ENCODE peak calls at places on chromosomes 1 and 21, in six cellular contexts. One of them, this sample, is unnamed.

GRCh38 chr1:14217384-14217783 is 381.1 kb upstream of the KAZN start:
- DNase-seq in cardiac muscle cell: no peak
- DNase-seq in naive thymus-derived CD4-positive, alpha-beta T cell: no peak
- DNase-seq in stomach: no peak
- DNase-seq in fibroblast of villous mesenchyme: no peak
- DNase-seq in right lobe of liver: no peak
- DNase-seq in this sample: no peak

GRCh38 chr1:157045251-157046218 is at the start of gene ARHGEF11:
- DNase-seq in cardiac muscle cell: peak; percentile 95
- DNase-seq in naive thymus-derived CD4-positive, alpha-beta T cell: peak; percentile 60
- DNase-seq in stomach: peak; percentile 93
- DNase-seq in fibroblast of villous mesenchyme: peak; percentile 89
- DNase-seq in right lobe of liver: peak; percentile 94
- DNase-seq in this sample: peak; percentile 61

GRCh38 chr1:218463194-218464156 is 118.3 kb downstream of the TGFB2 start:
- DNase-seq in cardiac muscle cell: no peak
- DNase-seq in naive thymus-derived CD4-positive, alpha-beta T cell: no peak
- DNase-seq in stomach: no peak
- DNase-seq in fibroblast of villous mesenchyme: peak; percentile 81
- DNase-seq in right lobe of liver: peak; percentile 66
- DNase-seq in this sample: no peak

GRCh38 chr1:30968220-30968971 is 59.8 kb upstream of the SDC3 start:
- DNase-seq in cardiac muscle cell: no peak
- DNase-seq in naive thymus-derived CD4-positive, alpha-beta T cell: no peak
- DNase-seq in stomach: no peak
- DNase-seq in fibroblast of villous mesenchyme: no peak
- DNase-seq in right lobe of liver: no peak
- DNase-seq in this sample: no peak

GRCh38 chr1:241591317-241591716 is 48.9 kb downstream of the CHML start:
- DNase-seq in cardiac muscle cell: no peak
- DNase-seq in naive thymus-derived CD4-positive, alpha-beta T cell: no peak
- DNase-seq in stomach: no peak
- DNase-seq in fibroblast of villous mesenchyme: peak; percentile 70
- DNase-seq in right lobe of liver: no peak
- DNase-seq in this sample: no peak

GRCh38 chr21:32427958-32428623 is 15.6 kb downstream of the EVA1C start:
- DNase-seq in cardiac muscle cell: no peak
- DNase-seq in naive thymus-derived CD4-positive, alpha-beta T cell: no peak
- DNase-seq in stomach: no peak
- DNase-seq in fibroblast of villous mesenchyme: peak; percentile 61
- DNase-seq in right lobe of liver: no peak
- DNase-seq in this sample: no peak

GRCh38 chr21:37878946-37879660 is 37.2 kb downstream of the KCNJ6 start:
- DNase-seq in cardiac muscle cell: no peak
- DNase-seq in naive thymus-derived CD4-positive, alpha-beta T cell: no peak
- DNase-seq in stomach: no peak
- DNase-seq in fibroblast of villous mesenchyme: peak; percentile 69
- DNase-seq in right lobe of liver: no peak
- DNase-seq in this sample: no peak

GRCh38 chr1:197151185-197151584 is 4.7 kb upstream of the ASPM start:
- DNase-seq in cardiac muscle cell: no peak
- DNase-seq in naive thymus-derived CD4-positive, alpha-beta T cell: no peak
- DNase-seq in stomach: no peak
- DNase-seq in fibroblast of villous mesenchyme: no peak
- DNase-seq in right lobe of liver: no peak
- DNase-seq in this sample: no peak

GRCh38 chr1:6426321-6426971 is 1.9 kb downstream of the ESPN start:
- DNase-seq in cardiac muscle cell: no peak
- DNase-seq in naive thymus-derived CD4-positive, alpha-beta T cell: no peak
- DNase-seq in stomach: no peak
- DNase-seq in fibroblast of villous mesenchyme: no peak
- DNase-seq in right lobe of liver: no peak
- DNase-seq in this sample: no peak

GRCh38 chr1:155182052-155182550 is 8.5 kb downstream of the TRIM46 start:
- DNase-seq in cardiac muscle cell: no peak
- DNase-seq in naive thymus-derived CD4-positive, alpha-beta T cell: no peak
- DNase-seq in stomach: no peak
- DNase-seq in fibroblast of villous mesenchyme: no peak
- DNase-seq in right lobe of liver: no peak
- DNase-seq in this sample: no peak

GRCh38 chr1:5966543-5967205 is 25.6 kb downstream of the NPHP4 start:
- DNase-seq in cardiac muscle cell: no peak
- DNase-seq in naive thymus-derived CD4-positive, alpha-beta T cell: no peak
- DNase-seq in stomach: no peak
- DNase-seq in fibroblast of villous mesenchyme: no peak
- DNase-seq in right lobe of liver: no peak
- DNase-seq in this sample: no peak

GRCh38 chr1:73044241-73044640 is 761.9 kb upstream of the NEGR1 start:
- DNase-seq in cardiac muscle cell: no peak
- DNase-seq in naive thymus-derived CD4-positive, alpha-beta T cell: no peak
- DNase-seq in stomach: no peak
- DNase-seq in fibroblast of villous mesenchyme: no peak
- DNase-seq in right lobe of liver: no peak
- DNase-seq in this sample: peak; percentile 41

GRCh38 chr21:45874716-45875415 is 106.7 kb upstream of the COL6A1 start:
- DNase-seq in cardiac muscle cell: no peak
- DNase-seq in naive thymus-derived CD4-positive, alpha-beta T cell: no peak
- DNase-seq in stomach: peak; percentile 50
- DNase-seq in fibroblast of villous mesenchyme: peak; percentile 99
- DNase-seq in right lobe of liver: peak; percentile 13
- DNase-seq in this sample: peak; percentile 98

GRCh38 chr1:152026895-152027294 is 9.9 kb downstream of the S100A11 start:
- DNase-seq in cardiac muscle cell: no peak
- DNase-seq in naive thymus-derived CD4-positive, alpha-beta T cell: no peak
- DNase-seq in stomach: no peak
- DNase-seq in fibroblast of villous mesenchyme: peak; percentile 38
- DNase-seq in right lobe of liver: no peak
- DNase-seq in this sample: no peak

GRCh38 chr21:34576043-34576466 is 38.9 kb downstream of the RCAN1 start:
- DNase-seq in cardiac muscle cell: no peak
- DNase-seq in naive thymus-derived CD4-positive, alpha-beta T cell: no peak
- DNase-seq in stomach: no peak
- DNase-seq in fibroblast of villous mesenchyme: peak; percentile 47
- DNase-seq in right lobe of liver: no peak
- DNase-seq in this sample: no peak

GRCh38 chr1:167095368-167095767 is 1.5 kb downstream of the STYXL2 start:
- DNase-seq in cardiac muscle cell: no peak
- DNase-seq in naive thymus-derived CD4-positive, alpha-beta T cell: no peak
- DNase-seq in stomach: no peak
- DNase-seq in fibroblast of villous mesenchyme: peak; percentile 33
- DNase-seq in right lobe of liver: no peak
- DNase-seq in this sample: peak; percentile 12

GRCh38 chr1:224116131-224116530 is 2.2 kb downstream of the FBXO28 start:
- DNase-seq in cardiac muscle cell: peak; percentile 49
- DNase-seq in naive thymus-derived CD4-positive, alpha-beta T cell: no peak
- DNase-seq in stomach: no peak
- DNase-seq in fibroblast of villous mesenchyme: peak; percentile 69
- DNase-seq in right lobe of liver: no peak
- DNase-seq in this sample: peak; percentile 17

GRCh38 chr1:222310830-222311229 is 237.1 kb downstream of the HHIPL2 start:
- DNase-seq in cardiac muscle cell: no peak
- DNase-seq in naive thymus-derived CD4-positive, alpha-beta T cell: no peak
- DNase-seq in stomach: no peak
- DNase-seq in fibroblast of villous mesenchyme: peak; percentile 7
- DNase-seq in right lobe of liver: peak; percentile 30
- DNase-seq in this sample: no peak

GRCh38 chr1:24572301-24572700 is 16.4 kb downstream of the NCMAP start:
- DNase-seq in cardiac muscle cell: no peak
- DNase-seq in naive thymus-derived CD4-positive, alpha-beta T cell: no peak
- DNase-seq in stomach: peak; percentile 54
- DNase-seq in fibroblast of villous mesenchyme: no peak
- DNase-seq in right lobe of liver: no peak
- DNase-seq in this sample: no peak

GRCh38 chr1:67371043-67371442 is 59.2 kb downstream of the SERBP1 start:
- DNase-seq in cardiac muscle cell: no peak
- DNase-seq in naive thymus-derived CD4-positive, alpha-beta T cell: no peak
- DNase-seq in stomach: no peak
- DNase-seq in fibroblast of villous mesenchyme: no peak
- DNase-seq in right lobe of liver: no peak
- DNase-seq in this sample: no peak

GRCh38 chr1:198903203-198903602 is 264.4 kb downstream of the PTPRC start:
- DNase-seq in cardiac muscle cell: peak; percentile 15
- DNase-seq in naive thymus-derived CD4-positive, alpha-beta T cell: no peak
- DNase-seq in stomach: no peak
- DNase-seq in fibroblast of villous mesenchyme: no peak
- DNase-seq in right lobe of liver: no peak
- DNase-seq in this sample: no peak

GRCh38 chr1:100866041-100866900 is 28.4 kb downstream of the EXTL2 start:
- DNase-seq in cardiac muscle cell: peak; percentile 49
- DNase-seq in naive thymus-derived CD4-positive, alpha-beta T cell: no peak
- DNase-seq in stomach: no peak
- DNase-seq in fibroblast of villous mesenchyme: peak; percentile 68
- DNase-seq in right lobe of liver: no peak
- DNase-seq in this sample: no peak

GRCh38 chr1:101332622-101333021 is 95.8 kb downstream of the S1PR1 start:
- DNase-seq in cardiac muscle cell: no peak
- DNase-seq in naive thymus-derived CD4-positive, alpha-beta T cell: no peak
- DNase-seq in stomach: no peak
- DNase-seq in fibroblast of villous mesenchyme: no peak
- DNase-seq in right lobe of liver: no peak
- DNase-seq in this sample: no peak

GRCh38 chr1:182147136-182147815 is 85.8 kb upstream of the ZNF648 start:
- DNase-seq in cardiac muscle cell: no peak
- DNase-seq in naive thymus-derived CD4-positive, alpha-beta T cell: no peak
- DNase-seq in stomach: peak; percentile 37
- DNase-seq in fibroblast of villous mesenchyme: peak; percentile 34
- DNase-seq in right lobe of liver: no peak
- DNase-seq in this sample: no peak

GRCh38 chr1:17620448-17620847 is 81.0 kb downstream of the ARHGEF10L start:
- DNase-seq in cardiac muscle cell: no peak
- DNase-seq in naive thymus-derived CD4-positive, alpha-beta T cell: no peak
- DNase-seq in stomach: no peak
- DNase-seq in fibroblast of villous mesenchyme: no peak
- DNase-seq in right lobe of liver: no peak
- DNase-seq in this sample: no peak
- H3K4me3 ChIP-seq in cardiac muscle cell: no peak overlapping the region
- H3K4me3 ChIP-seq in naive thymus-derived CD4-positive, alpha-beta T cell: no peak overlapping the region
- H3K4me3 ChIP-seq in stomach: no peak overlapping the region
- H3K4me3 ChIP-seq in fibroblast of villous mesenchyme: no peak overlapping the region
- H3K4me3 ChIP-seq in right lobe of liver: no peak overlapping the region
- H3K4me3 ChIP-seq in this sample: no peak overlapping the region

DNA sequence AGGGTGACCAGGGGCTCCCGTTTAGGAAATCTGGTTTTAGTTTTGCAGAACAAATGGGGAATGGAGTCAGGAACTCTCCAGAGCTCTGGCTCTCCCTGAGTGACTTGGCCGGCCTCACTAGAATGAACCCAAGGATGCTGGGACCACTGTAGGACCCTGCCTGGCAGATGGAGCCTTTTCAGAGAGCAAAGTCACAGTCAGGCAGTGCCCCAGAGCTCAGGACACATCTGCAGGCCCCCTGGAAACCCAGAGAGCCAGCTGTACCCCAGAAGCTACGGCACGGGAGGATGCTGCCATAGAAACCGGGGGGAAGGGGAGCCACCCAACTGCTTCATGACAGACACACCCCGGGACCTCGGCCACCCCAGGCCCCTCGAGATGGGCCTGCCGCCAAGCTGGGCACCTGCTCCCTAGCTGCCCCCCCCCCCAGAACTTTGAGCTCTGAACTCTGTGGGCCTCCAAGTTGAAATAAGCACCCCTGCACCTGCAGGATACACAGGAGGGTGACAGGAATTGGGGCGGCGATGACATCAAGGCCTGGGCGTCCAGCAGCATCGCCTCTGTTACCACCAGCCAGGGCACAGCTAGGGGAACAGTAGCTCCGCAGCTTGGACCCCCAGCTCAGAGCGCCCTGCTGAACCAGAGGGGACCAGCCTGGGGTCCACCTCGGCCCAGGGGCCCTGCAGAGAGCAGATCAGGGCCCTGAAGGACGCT is 91.8 kb upstream of the VAMP3 start:
- DNase-seq in cardiac muscle cell: no peak
- DNase-seq in naive thymus-derived CD4-positive, alpha-beta T cell: no peak
- DNase-seq in stomach: no peak
- DNase-seq in fibroblast of villous mesenchyme: no peak
- DNase-seq in right lobe of liver: peak; percentile 10
- DNase-seq in this sample: no peak
- H3K4me3 ChIP-seq in cardiac muscle cell: peak overlapping the region; percentile 52
- H3K4me3 ChIP-seq in naive thymus-derived CD4-positive, alpha-beta T cell: no peak overlapping the region
- H3K4me3 ChIP-seq in stomach: peak overlapping the region; percentile 71
- H3K4me3 ChIP-seq in fibroblast of villous mesenchyme: no peak overlapping the region
- H3K4me3 ChIP-seq in right lobe of liver: no peak overlapping the region
- H3K4me3 ChIP-seq in this sample: peak overlapping the region; percentile 64

GRCh38 chr1:91846007-91846620 is 39.8 kb downstream of the TGFBR3 start:
- DNase-seq in cardiac muscle cell: peak; percentile 83
- DNase-seq in naive thymus-derived CD4-positive, alpha-beta T cell: no peak
- DNase-seq in stomach: peak; percentile 27
- DNase-seq in fibroblast of villous mesenchyme: peak; percentile 80
- DNase-seq in right lobe of liver: peak; percentile 33
- DNase-seq in this sample: no peak
- H3K4me3 ChIP-seq in cardiac muscle cell: no peak overlapping the region
- H3K4me3 ChIP-seq in naive thymus-derived CD4-positive, alpha-beta T cell: no peak overlapping the region
- H3K4me3 ChIP-seq in stomach: no peak overlapping the region
- H3K4me3 ChIP-seq in fibroblast of villous mesenchyme: no peak overlapping the region
- H3K4me3 ChIP-seq in right lobe of liver: no peak overlapping the region
- H3K4me3 ChIP-seq in this sample: no peak overlapping the region

GRCh38 chr1:2020310-2020655 is 1.1 kb downstream of the GABRD start:
- DNase-seq in cardiac muscle cell: no peak
- DNase-seq in naive thymus-derived CD4-positive, alpha-beta T cell: no peak
- DNase-seq in stomach: no peak
- DNase-seq in fibroblast of villous mesenchyme: no peak
- DNase-seq in right lobe of liver: no peak
- DNase-seq in this sample: no peak

GRCh38 chr1:2018217-2019161 is 656 bp upstream of the GABRD start:
- DNase-seq in cardiac muscle cell: no peak
- DNase-seq in naive thymus-derived CD4-positive, alpha-beta T cell: no peak
- DNase-seq in stomach: no peak
- DNase-seq in fibroblast of villous mesenchyme: no peak
- DNase-seq in right lobe of liver: no peak
- DNase-seq in this sample: no peak

GRCh38 chr1:2021550-2021949 is 2.4 kb downstream of the GABRD start:
- DNase-seq in cardiac muscle cell: no peak
- DNase-seq in naive thymus-derived CD4-positive, alpha-beta T cell: no peak
- DNase-seq in stomach: no peak
- DNase-seq in fibroblast of villous mesenchyme: no peak
- DNase-seq in right lobe of liver: no peak
- DNase-seq in this sample: no peak

GRCh38 chr1:2019162-2019542 is at the start of gene GABRD:
- DNase-seq in cardiac muscle cell: peak; percentile 62
- DNase-seq in naive thymus-derived CD4-positive, alpha-beta T cell: no peak
- DNase-seq in stomach: no peak
- DNase-seq in fibroblast of villous mesenchyme: no peak
- DNase-seq in right lobe of liver: no peak
- DNase-seq in this sample: no peak

DNA sequence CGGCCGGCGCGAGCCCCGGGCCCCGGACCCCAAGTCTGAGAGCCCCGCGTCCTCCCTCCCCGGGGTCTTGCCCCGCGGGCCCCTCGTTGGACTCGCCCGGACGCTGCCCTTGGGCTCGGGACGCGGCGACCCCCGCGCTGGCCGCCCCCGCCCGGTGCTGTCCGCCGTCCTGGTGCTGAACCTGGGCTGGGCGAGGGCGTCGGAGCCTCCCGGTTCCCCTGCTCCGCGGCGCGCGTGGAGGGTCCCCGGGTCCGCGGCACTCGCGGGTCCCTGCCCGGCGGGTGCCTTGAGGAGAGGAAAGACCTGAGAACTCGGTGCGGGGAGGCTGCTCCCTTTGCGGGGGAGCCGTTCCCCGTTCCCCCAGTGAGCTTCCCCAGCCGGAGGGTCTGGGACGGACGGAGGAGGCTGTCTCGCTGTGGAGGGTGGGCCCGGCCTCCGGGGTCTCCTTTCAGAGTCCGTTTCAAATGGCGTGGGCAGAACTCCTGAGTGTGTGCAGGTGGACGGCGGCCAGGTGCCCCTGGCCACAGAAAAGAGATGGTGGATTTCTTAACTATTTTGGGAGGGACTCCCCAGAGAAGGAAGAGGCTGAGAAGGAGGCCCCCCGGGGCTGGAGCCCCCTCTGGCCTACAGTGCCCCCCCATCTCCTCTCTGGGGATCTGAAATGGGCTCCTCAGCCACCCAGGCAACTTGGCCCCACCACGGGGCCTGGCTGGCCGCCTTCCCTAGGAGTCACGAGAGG is 595 bp downstream of the GABRD start:
- DNase-seq in cardiac muscle cell: peak; percentile 79
- DNase-seq in naive thymus-derived CD4-positive, alpha-beta T cell: no peak
- DNase-seq in stomach: no peak
- DNase-seq in fibroblast of villous mesenchyme: no peak
- DNase-seq in right lobe of liver: no peak
- DNase-seq in this sample: no peak
- H3K4me3 ChIP-seq in cardiac muscle cell: peak overlapping the region; percentile 25
- H3K4me3 ChIP-seq in naive thymus-derived CD4-positive, alpha-beta T cell: no peak overlapping the region
- H3K4me3 ChIP-seq in stomach: peak overlapping the region; percentile 33
- H3K4me3 ChIP-seq in fibroblast of villous mesenchyme: no peak overlapping the region
- H3K4me3 ChIP-seq in right lobe of liver: no peak overlapping the region
- H3K4me3 ChIP-seq in this sample: no peak overlapping the region